ENCODE peak calls at places on chromosomes 16 and 17, in four cellular contexts. One of them, this sample, is unnamed.

GRCh38 chr17:78034429-78035091 is 76.1 kb downstream of the TNRC6C start:
- DNase-seq in kidney epithelial cell: no peak
- DNase-seq in GDM1: no peak
- DNase-seq in T-helper 1 cell: no peak
- DNase-seq in this sample: no peak

GRCh38 chr16:64196444-64196843 is 925.4 kb downstream of the CDH11 start:
- DNase-seq in GDM1: no peak
- DNase-seq in kidney epithelial cell: no peak
- DNase-seq in T-helper 1 cell: no peak
- DNase-seq in this sample: no peak

GRCh38 chr17:66107731-66108130 is 84.2 kb downstream of the CEP112 start:
- DNase-seq in GDM1: no peak
- DNase-seq in T-helper 1 cell: no peak
- DNase-seq in kidney epithelial cell: no peak
- DNase-seq in this sample: no peak

GRCh38 chr16:67246081-67246944 is 968 bp downstream of the FHOD1 start:
- DNase-seq in GDM1: peak; percentile 42
- DNase-seq in T-helper 1 cell: peak; percentile 32
- DNase-seq in kidney epithelial cell: no peak
- DNase-seq in this sample: peak; percentile 78

GRCh38 chr16:90020260-90020837 is 1.1 kb upstream of the DBNDD1 start:
- DNase-seq in kidney epithelial cell: no peak
- DNase-seq in GDM1: no peak
- DNase-seq in T-helper 1 cell: no peak
- DNase-seq in this sample: no peak

GRCh38 chr16:57729182-57729484 is 6.4 kb upstream of the KATNB1 start:
- DNase-seq in GDM1: no peak
- DNase-seq in T-helper 1 cell: no peak
- DNase-seq in kidney epithelial cell: no peak
- DNase-seq in this sample: no peak

GRCh38 chr16:48053346-48053745 is 102.4 kb downstream of the ABCC12 start:
- DNase-seq in T-helper 1 cell: no peak
- DNase-seq in GDM1: no peak
- DNase-seq in kidney epithelial cell: peak; percentile 16
- DNase-seq in this sample: no peak

GRCh38 chr16:75116081-75116910 is at the start of gene LDHD:
- DNase-seq in kidney epithelial cell: no peak
- DNase-seq in T-helper 1 cell: no peak
- DNase-seq in GDM1: peak; percentile 4
- DNase-seq in this sample: peak; percentile 90

GRCh38 chr16:89107209-89107582 is 13.5 kb downstream of the ACSF3 start:
- DNase-seq in T-helper 1 cell: no peak
- DNase-seq in kidney epithelial cell: no peak
- DNase-seq in GDM1: no peak
- DNase-seq in this sample: no peak

GRCh38 chr17:79788989-79789942 is 7.6 kb downstream of the CBX8 start:
- DNase-seq in kidney epithelial cell: no peak
- DNase-seq in GDM1: no peak
- DNase-seq in T-helper 1 cell: no peak
- DNase-seq in this sample: no peak